ENCODE peak calls at places on chromosomes 13 and 19, in ten cellular contexts. W is breast epithelium, F is T-cell, P is amygdala, A is T-helper 2 cell, J is RPMI8226, K is memory B cell, H is SJSA1, C is body of pancreas, D is Panc1. Z is an unnamed sample.

GRCh38 chr19:8827277-8827676 is 4.8 kb downstream of the ZNF558 start:
- DNase-seq in W (no peak), F (no peak), P (no peak), A (no peak), J (no peak), K (no peak), H (no peak), C (no peak), D (no peak), Z (no peak)

GRCh38 chr13:35210234-35210633 is 266.3 kb downstream of the MAB21L1 start:
- DNase-seq in W (no peak), F (no peak), P (no peak), A (no peak), J (no peak), K (no peak), H (no peak), C (no peak), D (no peak), Z (no peak)

GRCh38 chr19:10086032-10086903 is at the start of gene SHFL:
- DNase-seq in W (peak), F (peak), P (no peak), A (peak), J (peak), K (peak), H (peak), C (peak), D (no peak), Z (no peak)

GRCh38 chr19:46630806-46631205 is 5.2 kb downstream of the GNG8 start:
- DNase-seq in W (no peak), F (no peak), P (no peak), A (no peak), J (no peak), K (no peak), H (no peak), C (no peak), D (no peak), Z (no peak)

GRCh38 chr13:34179481-34179880 is 361.5 kb downstream of the RFC3 start:
- DNase-seq in W (no peak), F (no peak), P (no peak), A (no peak), J (no peak), K (no peak), H (peak), C (no peak), D (no peak), Z (no peak)

GRCh38 chr19:40702337-40703012 is 12.0 kb upstream of the NUMBL start:
- DNase-seq in W (no peak), F (no peak), P (no peak), A (no peak), J (no peak), K (no peak), H (no peak), C (peak), D (no peak), Z (no peak)

GRCh38 chr13:26721251-26721939 is 39.2 kb downstream of the GPR12 start:
- DNase-seq in W (no peak), F (peak), P (no peak), A (peak), J (no peak), K (no peak), H (no peak), C (no peak), D (no peak), Z (no peak)

GRCh38 chr19:39160889-39161672 is 35.5 kb downstream of the PAK4 start:
- DNase-seq in W (peak), F (no peak), P (no peak), A (no peak), J (no peak), K (no peak), H (no peak), C (no peak), D (no peak), Z (no peak)

GRCh38 chr19:54017266-54017665 is 25.8 kb downstream of the CACNG6 start:
- DNase-seq in W (no peak), F (no peak), P (no peak), A (no peak), J (peak), K (no peak), H (no peak), C (no peak), D (no peak), Z (no peak)

Z was measured in T1000.